ENCODE peak calls at places on chromosome 7, in five cellular contexts. N is NCI-H1092 treated with DMSO at 0.1 percent for 48 hours; T is lung microvascular endothelial cell; X is T-helper 9 cell; U is activated T-cell treated with anti-CD3 and anti-CD28 coated beads, Interleukin-2, amount 50 U/mL, for 4 hours. W is an unnamed sample.

GRCh38 chr7:420142-421055 is 99.2 kb downstream of the PDGFA start:
- DNase-seq in N (no peak), U (no peak), T (no peak), X (no peak), W (no peak)

GRCh38 chr7:7201583-7202374 is 19.4 kb downstream of the C1GALT1 start:
- DNase-seq in T (no peak), X (peak; percentile 21), U (peak; percentile 28), N (no peak), W (no peak)

GRCh38 chr7:54932818-54933543 is 85.8 kb upstream of the EGFR start:
- DNase-seq in N (peak; percentile 91), T (peak; percentile 6), U (no peak), X (no peak), W (no peak)

GRCh38 chr7:90816511-90817142 is 220.5 kb downstream of the CDK14 start:
- DNase-seq in U (no peak), T (peak; percentile 96), X (no peak), N (no peak), W (peak; percentile 46)

GRCh38 chr7:90251304-90251635 is 6.3 kb downstream of the CFAP69 start:
- DNase-seq in X (no peak), T (no peak), U (no peak), N (no peak), W (no peak)

GRCh38 chr7:104341545-104341944 is 13.1 kb downstream of the LHFPL3 start:
- DNase-seq in U (no peak), N (peak; percentile 60), T (no peak), X (no peak), W (no peak)

GRCh38 chr7:151018421-151019129 is 5.7 kb downstream of the ATG9B start:
- DNase-seq in X (peak; percentile 26), T (peak; percentile 41), N (peak; percentile 58), U (no peak), W (no peak)

GRCh38 chr7:157905740-157906461 is 569.1 kb downstream of the DNAJB6 start:
- DNase-seq in U (no peak), N (no peak), X (no peak), T (no peak), W (no peak)

GRCh38 chr7:37282093-37282444 is 166.6 kb downstream of the ELMO1 start:
- DNase-seq in X (no peak), U (no peak), T (no peak), N (no peak), W (no peak)

GRCh38 chr7:47032171-47032915 is 549.6 kb downstream of the TNS3 start:
- DNase-seq in N (no peak), U (no peak), T (no peak), X (no peak), W (no peak)

GRCh38 chr7:155738652-155739537 is 73.4 kb downstream of the SHH start:
- DNase-seq in T (peak; percentile 86), U (peak; percentile 63), N (peak; percentile 82), X (peak; percentile 41), W (peak; percentile 56)

GRCh38 chr7:111030358-111030735 is 60.6 kb upstream of the LRRN3 start:
- DNase-seq in U (no peak), N (no peak), T (peak; percentile 1), X (no peak), W (no peak)

GRCh38 chr7:4738711-4739527 is 36.5 kb upstream of the AP5Z1 start:
- DNase-seq in X (no peak), N (peak; percentile 50), T (peak; percentile 92), U (no peak), W (no peak)

GRCh38 chr7:52669031-52669430 is 366.4 kb upstream of the POM121L12 start:
- DNase-seq in X (no peak), N (no peak), T (no peak), U (no peak), W (no peak)

GRCh38 chr7:29297194-29297890 is 102.8 kb downstream of the CHN2 start:
- DNase-seq in X (no peak), T (no peak), N (no peak), U (no peak), W (no peak)

GRCh38 chr7:139776486-139777303 is 1.1 kb downstream of the HIPK2 start:
- DNase-seq in X (peak; percentile 16), N (peak; percentile 77), T (peak; percentile 63), U (peak; percentile 13), W (no peak)

GRCh38 chr7:98877146-98877545 is 1.2 kb upstream of the TRRAP start:
- DNase-seq in T (no peak), U (no peak), N (no peak), X (no peak), W (no peak)

GRCh38 chr7:144728556-144728955 is 107.3 kb downstream of the TPK1 start:
- DNase-seq in X (no peak), U (no peak), N (no peak), T (no peak), W (no peak)

GRCh38 chr7:48424731-48425130 is 253.5 kb downstream of the ABCA13 start:
- DNase-seq in X (no peak), U (no peak), N (peak; percentile 39), T (no peak), W (peak; percentile 57)

GRCh38 chr7:159115601-159116501 is 28.8 kb downstream of the VIPR2 start:
- DNase-seq in X (no peak), U (no peak), N (peak; percentile 6), T (no peak), W (no peak)

GRCh38 chr7:147053761-147054160 is 937.2 kb downstream of the CNTNAP2 start:
- DNase-seq in U (no peak), N (no peak), T (no peak), X (no peak), W (no peak)

GRCh38 chr7:94366827-94367226 is 27.9 kb upstream of the COL1A2 start:
- DNase-seq in X (no peak), N (no peak), U (no peak), T (no peak), W (no peak)

W was measured in NCI-H446.